ENCODE peak calls at places on chromosomes 5 and 9, in four cellular contexts. One of them, this sample, is unnamed.

GRCh38 chr9:8531831-8532230 is 732.3 kb upstream of the DMAC1 start:
- DNase-seq in activated CD8-positive, alpha-beta T cell treated with anti-CD3 and anti-CD28 coated beads, Interleukin-2, amount 10 ng/mL, durations not matched to agents 7 days and 5 days: no peak
- DNase-seq in DND-41: no peak
- DNase-seq in activated T-helper 1 cell treated with anti-CD3 and anti-CD28 coated beads, Interleukin-2, amount 50 U/mL, for 16 hours: no peak
- DNase-seq in this sample: no peak

GRCh38 chr5:145473032-145473642 is 362.0 kb downstream of the PRELID2 start:
- DNase-seq in activated CD8-positive, alpha-beta T cell treated with anti-CD3 and anti-CD28 coated beads, Interleukin-2, amount 10 ng/mL, durations not matched to agents 7 days and 5 days: no peak
- DNase-seq in DND-41: no peak
- DNase-seq in activated T-helper 1 cell treated with anti-CD3 and anti-CD28 coated beads, Interleukin-2, amount 50 U/mL, for 16 hours: no peak
- DNase-seq in this sample: no peak

GRCh38 chr9:134568116-134568515 is 73.5 kb upstream of the COL5A1 start:
- DNase-seq in activated CD8-positive, alpha-beta T cell treated with anti-CD3 and anti-CD28 coated beads, Interleukin-2, amount 10 ng/mL, durations not matched to agents 7 days and 5 days: no peak
- DNase-seq in DND-41: no peak
- DNase-seq in activated T-helper 1 cell treated with anti-CD3 and anti-CD28 coated beads, Interleukin-2, amount 50 U/mL, for 16 hours: no peak
- DNase-seq in this sample: no peak

GRCh38 chr9:136140966-136141365 is 22.3 kb upstream of the TMEM250 start:
- DNase-seq in activated CD8-positive, alpha-beta T cell treated with anti-CD3 and anti-CD28 coated beads, Interleukin-2, amount 10 ng/mL, durations not matched to agents 7 days and 5 days: no peak
- DNase-seq in DND-41: no peak
- DNase-seq in activated T-helper 1 cell treated with anti-CD3 and anti-CD28 coated beads, Interleukin-2, amount 50 U/mL, for 16 hours: no peak
- DNase-seq in this sample: no peak

GRCh38 chr9:92506184-92506857 is 24.0 kb upstream of the ASPN start:
- DNase-seq in activated CD8-positive, alpha-beta T cell treated with anti-CD3 and anti-CD28 coated beads, Interleukin-2, amount 10 ng/mL, durations not matched to agents 7 days and 5 days: no peak
- DNase-seq in DND-41: no peak
- DNase-seq in activated T-helper 1 cell treated with anti-CD3 and anti-CD28 coated beads, Interleukin-2, amount 50 U/mL, for 16 hours: no peak
- DNase-seq in this sample: no peak

GRCh38 chr5:168578006-168578405 is 1.2 kb downstream of the PANK3 start:
- DNase-seq in activated CD8-positive, alpha-beta T cell treated with anti-CD3 and anti-CD28 coated beads, Interleukin-2, amount 10 ng/mL, durations not matched to agents 7 days and 5 days: peak; percentile 27
- DNase-seq in DND-41: no peak
- DNase-seq in activated T-helper 1 cell treated with anti-CD3 and anti-CD28 coated beads, Interleukin-2, amount 50 U/mL, for 16 hours: no peak
- DNase-seq in this sample: no peak

GRCh38 chr9:124449381-124450151 is 685 bp upstream of the ADGRD2 start:
- DNase-seq in activated CD8-positive, alpha-beta T cell treated with anti-CD3 and anti-CD28 coated beads, Interleukin-2, amount 10 ng/mL, durations not matched to agents 7 days and 5 days: no peak
- DNase-seq in DND-41: no peak
- DNase-seq in activated T-helper 1 cell treated with anti-CD3 and anti-CD28 coated beads, Interleukin-2, amount 50 U/mL, for 16 hours: no peak
- DNase-seq in this sample: no peak

GRCh38 chr9:122307925-122308324 is 43.2 kb downstream of the MRRF start:
- DNase-seq in activated CD8-positive, alpha-beta T cell treated with anti-CD3 and anti-CD28 coated beads, Interleukin-2, amount 10 ng/mL, durations not matched to agents 7 days and 5 days: no peak
- DNase-seq in DND-41: no peak
- DNase-seq in activated T-helper 1 cell treated with anti-CD3 and anti-CD28 coated beads, Interleukin-2, amount 50 U/mL, for 16 hours: no peak
- DNase-seq in this sample: no peak

GRCh38 chr5:100623719-100624118 is 88.5 kb downstream of the FAM174A start:
- DNase-seq in activated CD8-positive, alpha-beta T cell treated with anti-CD3 and anti-CD28 coated beads, Interleukin-2, amount 10 ng/mL, durations not matched to agents 7 days and 5 days: no peak
- DNase-seq in DND-41: peak; percentile 11
- DNase-seq in activated T-helper 1 cell treated with anti-CD3 and anti-CD28 coated beads, Interleukin-2, amount 50 U/mL, for 16 hours: no peak
- DNase-seq in this sample: no peak

This sample was measured in WERI-Rb-1.